ENCODE peak calls at places on chromosomes 12 and 14, in five cellular contexts. Y is IMR-90, F is neuronal stem cell, S is trophoblast cell, E is mesendoderm. X is an unnamed sample.

GRCh38 chr12:81141220-81141619 is 63.3 kb downstream of the ACSS3 start:
- DNase-seq in Y (no peak), E (no peak), S (peak), F (no peak), X (no peak)

GRCh38 chr14:106850913-106851825 is 1324.8 kb downstream of the TMEM121 start:
- DNase-seq in E (no peak), Y (no peak), S (no peak), F (no peak), X (no peak)

GRCh38 chr12:52826611-52827498 is 7.3 kb downstream of the KRT79 start:
- DNase-seq in S (peak), F (no peak), E (peak), Y (no peak), X (no peak)

GRCh38 chr12:110741371-110741770 is 1.3 kb downstream of the PPP1CC start:
- DNase-seq in F (no peak), S (no peak), Y (no peak), E (no peak), X (peak)

GRCh38 chr12:43407816-43408645 is 144.0 kb downstream of the ADAMTS20 start:
- DNase-seq in E (no peak), F (no peak), Y (peak), S (no peak), X (peak)

GRCh38 chr14:104293851-104294627 is 155.7 kb downstream of the KIF26A start:
- DNase-seq in F (no peak), S (no peak), E (peak), Y (no peak), X (no peak)

GRCh38 chr12:65800928-65801327 is 23.4 kb upstream of the HMGA2 start:
- DNase-seq in F (no peak), E (no peak), S (no peak), Y (peak), X (no peak)

GRCh38 chr14:104132981-104133380 is 5.4 kb upstream of the KIF26A start:
- DNase-seq in F (no peak), E (peak), Y (no peak), S (no peak), X (no peak)

GRCh38 chr12:123096159-123096558 is 54.7 kb downstream of the PITPNM2 start:
- DNase-seq in F (no peak), E (no peak), S (no peak), Y (no peak), X (no peak)

GRCh38 chr14:95068091-95068490 is 89.2 kb downstream of the DICER1 start:
- DNase-seq in S (no peak), F (no peak), E (no peak), Y (no peak), X (no peak)

GRCh38 chr12:10366875-10367274 is 23.0 kb downstream of the KLRK1 start:
- DNase-seq in E (peak), S (no peak), F (no peak), Y (no peak), X (peak)

GRCh38 chr12:100553851-100554404 is 19.6 kb upstream of the GAS2L3 start:
- DNase-seq in Y (peak), F (no peak), E (no peak), S (no peak), X (peak)

GRCh38 chr14:94665121-94665520 is 52.9 kb downstream of the SERPINA3 start:
- DNase-seq in Y (peak), S (no peak), F (no peak), E (no peak), X (no peak)

GRCh38 chr12:95674631-95675030 is 115.9 kb downstream of the NTN4 start:
- DNase-seq in E (no peak), Y (no peak), S (no peak), F (no peak), X (peak)

GRCh38 chr14:80049055-80049454 is 162.2 kb downstream of the DIO2 start:
- DNase-seq in S (no peak), F (no peak), Y (peak), E (no peak), X (no peak)
- H2AK5ac ChIP-seq in S (no peak), F (no peak), Y (no peak), E (no peak), X (no peak)

GRCh38 chr12:124841558-124841945 is 22.1 kb downstream of the SCARB1 start:
- DNase-seq in Y (no peak), E (no peak), S (no peak), F (no peak), X (no peak)
- H2AK5ac ChIP-seq in Y (no peak), E (no peak), S (no peak), F (peak), X (no peak)

GRCh38 chr12:168201-168600 is 45.8 kb downstream of the SLC6A12 start:
- DNase-seq in E (no peak), S (no peak), F (no peak), Y (no peak), X (no peak)
- H2AK5ac ChIP-seq in E (no peak), S (no peak), F (peak), Y (no peak), X (peak)

GRCh38 chr12:129459886-129460285 is 443.9 kb downstream of the TMEM132D start:
- DNase-seq in Y (no peak), E (no peak), F (no peak), S (no peak), X (no peak)
- H2AK5ac ChIP-seq in Y (no peak), E (no peak), F (no peak), S (no peak), X (no peak)

DNA sequence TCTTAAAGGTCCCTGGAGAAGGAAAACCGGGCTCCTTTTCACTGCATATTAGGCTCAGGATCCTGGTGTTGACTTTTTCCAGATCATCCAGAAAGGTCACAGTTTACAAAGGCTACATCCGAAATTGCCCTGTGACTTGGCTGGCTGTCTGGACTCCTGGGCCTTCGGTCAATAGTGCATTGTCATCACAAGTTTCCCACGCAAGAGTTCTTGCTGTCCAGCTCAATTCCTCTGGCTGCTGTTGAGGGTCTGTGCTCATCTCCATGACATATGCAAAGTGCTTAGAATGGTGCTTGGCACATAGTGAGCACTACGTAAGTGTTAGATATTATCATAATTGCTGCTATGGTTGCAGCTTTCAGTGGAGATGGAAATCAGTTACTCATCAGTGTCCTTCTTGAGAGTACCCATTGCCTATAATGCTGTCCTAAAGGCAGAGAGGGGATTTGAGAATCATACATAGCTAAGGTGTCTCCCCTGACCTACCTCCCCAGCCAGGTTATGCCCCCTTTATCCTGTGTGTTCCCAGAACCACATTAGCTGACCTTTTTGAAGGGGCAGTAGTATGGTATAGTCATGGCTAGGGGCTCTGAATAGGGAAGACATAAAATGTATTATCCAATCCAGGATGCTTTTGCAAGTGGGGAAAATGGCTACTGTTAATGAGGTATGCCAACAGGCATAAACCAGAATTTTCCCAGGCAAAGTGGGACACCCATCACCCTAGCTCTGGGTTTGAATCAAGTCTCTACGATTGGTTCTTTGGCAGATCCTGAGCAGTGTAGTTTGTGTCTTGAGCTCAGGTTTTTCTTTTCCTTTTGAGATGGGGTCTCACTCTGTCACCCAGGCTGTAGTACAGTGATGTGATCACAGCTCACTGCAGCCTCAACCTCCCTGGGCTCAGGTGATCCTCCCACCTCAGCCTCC is 132.0 kb upstream of the CCND2 start:
- DNase-seq in Y (no peak), F (no peak), E (no peak), S (peak), X (peak)
- H2AK5ac ChIP-seq in Y (no peak), F (no peak), E (no peak), S (no peak), X (no peak)

GRCh38 chr14:67934851-67935250 is 115.3 kb downstream of the RAD51B start:
- DNase-seq in F (no peak), E (no peak), Y (no peak), S (no peak), X (no peak)

GRCh38 chr14:67928375-67928774 is 108.8 kb downstream of the RAD51B start:
- DNase-seq in S (no peak), E (no peak), F (no peak), Y (no peak), X (no peak)

GRCh38 chr14:67934087-67934486 is 114.5 kb downstream of the RAD51B start:
- DNase-seq in F (peak), S (peak), Y (peak), E (peak), X (peak)

GRCh38 chr14:67935371-67935770 is 115.8 kb downstream of the RAD51B start:
- DNase-seq in F (no peak), S (no peak), E (no peak), Y (no peak), X (no peak)

GRCh38 chr14:67932708-67933107 is 113.1 kb downstream of the RAD51B start:
- DNase-seq in F (no peak), S (no peak), E (no peak), Y (no peak), X (no peak)
- H2AK5ac ChIP-seq in F (no peak), S (peak), E (no peak), Y (no peak), X (peak)

GRCh38 chr12:556498-556897 is 96.8 kb downstream of the B4GALNT3 start:
- DNase-seq in Y (no peak), S (no peak), E (no peak), F (no peak), X (no peak)
- H2AK5ac ChIP-seq in Y (no peak), S (no peak), E (no peak), F (no peak), X (no peak)